ENCODE peak calls at places on chromosomes 11 and 22, in nine cellular contexts. F, K, P, O, L, Y, G, U and Z are unnamed samples.

GRCh38 chr11:111586305-111586915 is 15.8 kb upstream of the SIK2 start:
- DNase-seq in P (peak; percentile 56), Y (peak; percentile 27), L (peak; percentile 78), O (peak; percentile 87), U (peak; percentile 72), G (peak; percentile 55), K (peak; percentile 75), F (peak; percentile 85), Z (peak; percentile 99)

GRCh38 chr22:31212783-31213626 is 907 bp downstream of the LIMK2 start:
- DNase-seq in Y (peak; percentile 26), L (peak; percentile 35), P (no peak), U (no peak), F (no peak), K (peak; percentile 14), G (no peak), O (peak; percentile 40), Z (peak; percentile 46)

GRCh38 chr11:45809456-45810395 is 4.8 kb downstream of the SLC35C1 start:
- DNase-seq in O (no peak), U (no peak), K (peak; percentile 29), P (no peak), F (no peak), L (no peak), Y (no peak), G (no peak), Z (no peak)

GRCh38 chr11:126628790-126629621 is 273.5 kb downstream of the ST3GAL4 start:
- DNase-seq in F (no peak), G (no peak), O (no peak), U (no peak), Y (no peak), K (peak; percentile 95), P (no peak), L (no peak), Z (peak; percentile 94)

GRCh38 chr11:10050561-10050960 is 243.5 kb downstream of the SBF2 start:
- DNase-seq in P (peak; percentile 82), U (peak; percentile 21), F (peak; percentile 85), K (peak; percentile 34), G (no peak), Y (no peak), L (no peak), O (no peak), Z (no peak)

GRCh38 chr11:67056267-67056639 is 394 bp upstream of the RHOD start:
- DNase-seq in P (peak; percentile 23), O (no peak), F (no peak), U (no peak), G (no peak), Y (no peak), K (no peak), L (no peak), Z (no peak)

GRCh38 chr11:115659061-115659963 is 155.1 kb upstream of the CADM1 start:
- DNase-seq in L (no peak), G (no peak), P (no peak), F (no peak), K (no peak), O (peak; percentile 68), U (peak; percentile 53), Y (peak; percentile 83), Z (no peak)

GRCh38 chr11:76048763-76049162 is 157.5 kb downstream of the WNT11 start:
- DNase-seq in P (no peak), G (peak; percentile 13), L (peak; percentile 92), F (no peak), K (no peak), U (peak; percentile 47), O (peak; percentile 77), Y (no peak), Z (peak; percentile 61)

GRCh38 chr11:62602141-62603071 is 741 bp upstream of the MTA2 start:
- DNase-seq in F (peak; percentile 76), O (peak; percentile 73), U (peak; percentile 68), P (no peak), K (peak; percentile 57), Y (peak; percentile 87), L (no peak), G (no peak), Z (peak; percentile 39)

GRCh38 chr22:47054231-47055072 is 292.0 kb downstream of the TBC1D22A start:
- DNase-seq in U (no peak), P (no peak), F (no peak), O (no peak), Y (no peak), K (no peak), G (no peak), L (no peak), Z (no peak)

GRCh38 chr22:27309713-27310112 is 491.8 kb downstream of the MN1 start:
- DNase-seq in O (no peak), G (no peak), U (no peak), L (no peak), K (no peak), Y (no peak), F (no peak), P (peak; percentile 10), Z (no peak)

GRCh38 chr11:82930734-82931133 is 29.2 kb downstream of the DDIAS start:
- DNase-seq in P (no peak), L (peak; percentile 7), G (no peak), F (no peak), O (no peak), U (no peak), K (no peak), Y (no peak), Z (no peak)

GRCh38 chr22:29139965-29140782 is 65.5 kb upstream of the EMID1 start:
- DNase-seq in P (no peak), Y (no peak), K (peak; percentile 75), O (no peak), U (no peak), F (no peak), G (no peak), L (no peak), Z (no peak)

GRCh38 chr22:19806213-19807160 is 45.9 kb downstream of the TBX1 start:
- DNase-seq in K (no peak), Y (peak; percentile 30), G (peak; percentile 38), O (no peak), P (peak; percentile 91), U (peak; percentile 16), F (peak; percentile 95), L (no peak), Z (no peak)

GRCh38 chr11:118054712-118055640 is 21.9 kb upstream of the TMPRSS4 start:
- DNase-seq in G (no peak), F (no peak), O (no peak), U (no peak), K (no peak), Y (no peak), P (peak; percentile 29), L (no peak), Z (no peak)

GRCh38 chr11:9756461-9756860 is 92.6 kb downstream of the SWAP70 start:
- DNase-seq in U (no peak), P (no peak), G (no peak), K (no peak), Y (no peak), F (peak; percentile 43), O (no peak), L (peak; percentile 34), Z (no peak)

GRCh38 chr11:31328698-31329097 is 40.8 kb downstream of the DCDC1 start:
- DNase-seq in Y (no peak), L (no peak), U (no peak), F (no peak), O (no peak), P (no peak), K (no peak), G (no peak), Z (no peak)
- H3K27ac ChIP-seq in Y (no peak overlapping the region), L (no peak overlapping the region), U (no peak overlapping the region), F (no peak overlapping the region), O (no peak overlapping the region), P (no peak overlapping the region), K (no peak overlapping the region), G (no peak overlapping the region), Z (no peak overlapping the region)

GRCh38 chr22:25992331-25992730 is 176.9 kb upstream of the SEZ6L start:
- DNase-seq in K (no peak), L (no peak), Y (no peak), G (no peak), P (no peak), O (no peak), U (no peak), F (no peak), Z (no peak)

GRCh38 chr22:26002456-26002855 is 166.8 kb upstream of the SEZ6L start:
- DNase-seq in O (no peak), F (no peak), U (no peak), P (no peak), K (no peak), L (no peak), G (no peak), Y (no peak), Z (no peak)

GRCh38 chr22:25990940-25991339 is 178.3 kb upstream of the SEZ6L start:
- DNase-seq in K (no peak), G (no peak), U (no peak), L (no peak), O (no peak), P (no peak), F (no peak), Y (no peak), Z (no peak)

GRCh38 chr22:25998118-25998775 is 171.0 kb upstream of the SEZ6L start:
- DNase-seq in K (no peak), Y (no peak), P (no peak), F (no peak), G (no peak), U (no peak), L (no peak), O (no peak), Z (no peak)

GRCh38 chr22:25996669-25997068 is 172.6 kb upstream of the SEZ6L start:
- DNase-seq in L (no peak), G (no peak), Y (no peak), F (no peak), P (no peak), K (no peak), U (no peak), O (no peak), Z (peak; percentile 71)
- H3K9me2 ChIP-seq in L (no peaks in the 10 kb centered on the region), G (no peaks in the 10 kb centered on the region), Y (no peaks in the 10 kb centered on the region), F (no peaks in the 10 kb centered on the region), P (no peaks in the 10 kb centered on the region), K (no peaks in the 10 kb centered on the region), U (no peaks in the 10 kb centered on the region), O (peaks cover 2% of the 10 kb centered on the region), Z (no peaks in the 10 kb centered on the region)

DNA sequence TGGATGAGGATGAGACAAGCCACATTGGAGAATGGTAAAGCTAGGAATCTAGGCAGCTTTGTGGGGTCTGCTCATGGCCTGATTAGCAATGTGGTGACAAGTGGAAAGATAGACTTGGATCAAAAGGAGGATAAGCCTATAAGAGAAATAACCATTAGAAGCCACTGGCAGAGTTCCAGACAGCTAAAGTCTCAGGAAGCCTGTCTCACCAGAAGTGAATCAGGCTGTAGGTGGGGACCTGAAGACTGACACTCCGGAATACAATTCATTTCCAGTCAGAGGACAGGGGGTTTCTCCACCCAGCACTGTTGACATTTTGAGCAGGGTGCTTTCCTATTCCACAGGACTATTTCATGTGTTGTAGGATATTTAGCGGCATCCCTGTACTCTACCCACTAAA is 129.7 kb downstream of the ARHGAP42 start:
- DNase-seq in P (no peak), F (peak; percentile 83), L (no peak), G (no peak), U (no peak), Y (no peak), O (no peak), K (no peak), Z (no peak)
- H3K27ac ChIP-seq in P (no peak overlapping the region), F (peak overlapping the region; percentile 30), L (no peak overlapping the region), G (no peak overlapping the region), U (no peak overlapping the region), Y (no peak overlapping the region), O (no peak overlapping the region), K (no peak overlapping the region), Z (no peak overlapping the region)

DNA sequence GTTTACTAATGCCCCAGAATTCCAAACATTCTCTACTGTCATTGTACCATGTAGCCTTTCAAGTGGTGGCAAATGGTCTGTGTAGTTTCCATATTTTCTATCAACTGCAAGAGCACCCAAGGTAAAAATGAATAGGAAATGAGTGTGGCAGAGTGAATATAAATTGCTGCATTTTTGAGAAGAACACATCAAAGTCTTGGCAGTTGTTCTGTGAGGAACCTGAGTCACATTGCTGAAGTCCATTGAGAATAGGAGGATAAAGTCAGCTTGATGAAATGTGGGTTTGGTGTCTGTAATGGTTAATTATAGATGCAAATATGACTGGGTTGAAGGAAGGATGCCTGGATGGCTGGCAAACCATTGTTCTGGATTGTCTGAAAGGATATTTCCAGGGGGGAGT is 193.7 kb downstream of the AASDHPPT start:
- DNase-seq in G (no peak), P (no peak), O (no peak), L (no peak), F (no peak), K (peak; percentile 43), U (no peak), Y (no peak), Z (no peak)
- H3K9me2 ChIP-seq in G (no peaks in the 10 kb centered on the region), P (no peaks in the 10 kb centered on the region), O (no peaks in the 10 kb centered on the region), L (no peaks in the 10 kb centered on the region), F (no peaks in the 10 kb centered on the region), K (no peaks in the 10 kb centered on the region), U (no peaks in the 10 kb centered on the region), Y (no peaks in the 10 kb centered on the region), Z (peaks cover 4% of the 10 kb centered on the region)